ENCODE peak calls at places on chromosome 2, in four cellular contexts. P is astrocyte, W is neural progenitor cell, F is PC-3. H is an unnamed sample.

GRCh38 chr2:12440731-12441130 is 276.0 kb upstream of the TRIB2 start:
- DNase-seq in P (no peak), W (peak; percentile 39), F (no peak), H (no peak)

GRCh38 chr2:161844845-161845244 is 220.6 kb downstream of the SLC4A10 start:
- DNase-seq in P (no peak), W (no peak), F (peak; percentile 15), H (no peak)

GRCh38 chr2:172148246-172148645 is 45.5 kb upstream of the DLX2 start:
- DNase-seq in P (peak; percentile 12), W (no peak), F (no peak), H (no peak)

GRCh38 chr2:232088771-232089170 is 127.3 kb downstream of the DIS3L2 start:
- DNase-seq in P (no peak), W (no peak), F (no peak), H (no peak)

GRCh38 chr2:80153151-80153550 is 151.4 kb downstream of the LRRTM1 start:
- DNase-seq in P (no peak), W (peak; percentile 79), F (no peak), H (no peak)

GRCh38 chr2:149161481-149162225 is 123.2 kb downstream of the LYPD6B start:
- DNase-seq in P (no peak), W (no peak), F (no peak), H (no peak)

GRCh38 chr2:219199470-219200211 is 6.9 kb upstream of the ZFAND2B start:
- DNase-seq in P (no peak), W (no peak), F (peak; percentile 0), H (no peak)

GRCh38 chr2:134224005-134224404 is 29.9 kb upstream of the MGAT5 start:
- DNase-seq in P (peak; percentile 64), W (no peak), F (no peak), H (no peak)

GRCh38 chr2:207470700-207471070 is 59.1 kb upstream of the CREB1 start:
- DNase-seq in P (no peak), W (no peak), F (no peak), H (no peak)

GRCh38 chr2:118388771-118389170 is 300.5 kb downstream of the INSIG2 start:
- DNase-seq in P (peak; percentile 54), W (no peak), F (peak; percentile 92), H (no peak)

GRCh38 chr2:228657807-228658402 is 476.4 kb upstream of the SPHKAP start:
- DNase-seq in P (peak; percentile 9), W (peak; percentile 42), F (peak; percentile 76), H (no peak)

GRCh38 chr2:109494842-109495241 is 118.9 kb downstream of the SEPTIN10 start:
- DNase-seq in P (no peak), W (no peak), F (no peak), H (no peak)

GRCh38 chr2:49288113-49288710 is 133.9 kb upstream of the FSHR start:
- DNase-seq in P (no peak), W (no peak), F (no peak), H (no peak)

GRCh38 chr2:10868465-10869314 is 43.0 kb upstream of the KCNF1 start:
- DNase-seq in P (peak; percentile 47), W (no peak), F (peak; percentile 78), H (no peak)

GRCh38 chr2:35585972-35586371 is 769.6 kb upstream of the CRIM1 start:
- DNase-seq in P (no peak), W (peak; percentile 4), F (no peak), H (no peak)

GRCh38 chr2:106275971-106276370 is 81.9 kb upstream of the UXS1 start:
- DNase-seq in P (no peak), W (no peak), F (no peak), H (no peak)

GRCh38 chr2:53913721-53914120 is 54.0 kb upstream of the GPR75 start:
- DNase-seq in P (peak; percentile 36), W (no peak), F (no peak), H (no peak)

GRCh38 chr2:101616411-101616810 is 81.1 kb upstream of the MAP4K4 start:
- DNase-seq in P (peak; percentile 32), W (no peak), F (no peak), H (no peak)

GRCh38 chr2:8229546-8229986 is 452.3 kb upstream of the ID2 start:
- DNase-seq in P (peak; percentile 77), W (peak; percentile 45), F (peak; percentile 68), H (no peak)

GRCh38 chr2:105396254-105397024 is 2.4 kb downstream of the FHL2 start:
- DNase-seq in P (peak; percentile 95), W (no peak), F (peak; percentile 100), H (peak; percentile 96)

GRCh38 chr2:129748250-129748649 is 231.2 kb upstream of the RAB6C start:
- DNase-seq in P (no peak), W (no peak), F (no peak), H (no peak)

GRCh38 chr2:207319321-207319720 is 153.6 kb upstream of the KLF7 start:
- DNase-seq in P (no peak), W (no peak), F (no peak), H (no peak)

GRCh38 chr2:173500953-173501352 is 146.3 kb downstream of the CDCA7 start:
- DNase-seq in P (no peak), W (no peak), F (no peak), H (no peak)

GRCh38 chr2:101418704-101419663 is 31.7 kb upstream of the CREG2 start:
- DNase-seq in P (peak; percentile 33), W (peak; percentile 73), F (peak; percentile 89), H (no peak)

GRCh38 chr2:54613361-54613760 is 110.1 kb upstream of the EML6 start:
- DNase-seq in P (no peak), W (no peak), F (peak; percentile 46), H (no peak)

GRCh38 chr2:197889041-197889440 is 84.6 kb downstream of the PLCL1 start:
- DNase-seq in P (peak; percentile 42), W (peak; percentile 49), F (no peak), H (peak; percentile 4)

GRCh38 chr2:142716463-142717242 is 160.8 kb upstream of the KYNU start:
- DNase-seq in P (peak; percentile 78), W (peak; percentile 73), F (no peak), H (no peak)

GRCh38 chr2:9799011-9799596 is 44.2 kb upstream of the TAF1B start:
- DNase-seq in P (no peak), W (no peak), F (no peak), H (no peak)

GRCh38 chr2:9799729-9800632 is 43.3 kb upstream of the TAF1B start:
- DNase-seq in P (peak; percentile 44), W (peak; percentile 90), F (peak; percentile 93), H (no peak)

GRCh38 chr2:9800639-9800974 is 42.7 kb upstream of the TAF1B start:
- DNase-seq in P (no peak), W (no peak), F (no peak), H (no peak)

GRCh38 chr2:9802576-9802993 is 40.7 kb upstream of the TAF1B start:
- DNase-seq in P (no peak), W (no peak), F (no peak), H (no peak)

GRCh38 chr2:9800975-9801723 is 42.1 kb upstream of the TAF1B start:
- DNase-seq in P (peak; percentile 71), W (no peak), F (peak; percentile 75), H (peak; percentile 98)
- H2AFZ ChIP-seq in P (peak overlapping the region; percentile 57), W (no peak overlapping the region), F (peak overlapping the region; percentile 69), H (peak overlapping the region; percentile 67)

DNA sequence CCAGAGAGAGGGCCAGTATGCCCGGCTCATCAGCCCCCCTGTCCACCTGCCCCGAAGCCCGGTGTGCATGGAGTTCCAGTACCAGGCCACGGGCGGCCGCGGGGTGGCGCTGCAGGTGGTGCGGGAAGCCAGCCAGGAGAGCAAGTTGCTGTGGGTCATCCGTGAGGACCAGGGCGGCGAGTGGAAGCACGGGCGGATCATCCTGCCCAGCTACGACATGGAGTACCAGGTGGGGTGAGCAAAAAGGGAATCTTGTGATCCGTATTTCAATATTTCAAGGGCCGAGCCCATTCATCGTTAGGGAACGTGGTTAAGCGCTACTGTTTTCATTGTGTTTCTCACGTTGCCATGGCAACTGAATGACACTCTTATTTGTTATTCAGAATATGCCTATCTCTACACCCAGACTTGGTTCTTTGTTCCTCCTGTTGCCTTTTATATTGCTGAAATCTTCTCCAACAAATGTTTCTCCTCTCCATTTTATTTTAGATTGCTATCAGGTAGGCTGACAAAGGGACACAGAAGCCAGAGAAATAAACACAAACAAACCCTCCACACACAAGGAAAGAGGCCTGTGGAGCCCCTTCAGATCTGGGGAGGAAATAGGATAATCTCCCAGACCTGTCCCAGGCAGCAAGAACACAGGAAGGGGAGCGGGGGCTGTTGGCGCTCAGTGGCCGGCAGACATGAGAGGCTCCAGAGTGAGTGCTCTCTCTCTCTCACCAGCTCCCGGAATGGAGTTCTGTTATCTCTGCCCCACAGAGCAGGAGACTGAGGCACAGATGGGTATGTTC is 81.6 kb downstream of the NRP2 start:
- DNase-seq in P (peak; percentile 94), W (peak; percentile 86), F (no peak), H (no peak)
- H3K4me1 ChIP-seq in P (peaks cover 32% of the 10 kb centered on the region), W (no peaks in the 10 kb centered on the region), F (peaks cover 6% of the 10 kb centered on the region), H (peaks cover 31% of the 10 kb centered on the region)

DNA sequence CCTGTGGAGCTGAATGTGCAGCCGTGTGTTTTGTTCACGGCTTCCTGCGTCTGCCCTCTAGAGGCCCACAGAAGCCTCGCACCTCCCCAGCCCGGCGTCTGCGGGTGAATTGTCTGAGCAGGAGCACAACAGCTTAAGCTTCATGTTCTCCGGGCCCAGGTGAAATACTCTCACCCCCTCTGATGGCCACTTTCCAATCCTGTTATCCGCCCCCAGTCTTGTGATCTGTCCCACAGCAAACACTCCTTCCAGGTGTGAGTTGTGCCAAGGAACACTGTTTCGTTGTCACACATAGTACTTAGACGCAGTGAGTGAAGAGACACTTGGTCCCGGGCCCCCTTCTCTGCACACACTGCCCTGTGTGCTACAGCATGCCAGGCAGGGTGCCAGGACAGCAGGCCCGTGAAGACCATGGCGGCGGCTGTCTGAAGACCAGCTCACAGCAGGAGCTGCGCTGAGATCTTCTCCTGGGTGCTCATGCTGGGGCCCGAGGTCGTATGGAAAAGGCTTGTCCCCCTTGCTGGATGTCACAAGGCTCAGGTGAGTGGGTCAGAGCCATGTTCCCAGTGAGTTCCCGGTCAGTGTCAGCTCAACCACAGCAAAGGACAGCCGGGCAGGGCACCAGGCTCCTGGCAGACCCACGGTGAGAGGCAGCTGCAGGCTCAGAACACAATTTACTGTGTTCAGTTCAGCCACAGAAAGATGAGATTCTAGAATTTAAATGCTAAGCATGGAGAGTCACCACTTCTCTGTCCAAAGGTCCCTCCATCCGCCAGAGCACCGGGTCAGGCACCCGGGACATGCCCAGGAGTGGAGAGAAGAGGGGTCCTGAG is 6.8 kb upstream of the PXDN start:
- DNase-seq in P (peak; percentile 81), W (peak; percentile 82), F (peak; percentile 86), H (no peak)
- TF ChIP-seq EZH2 in P (no peak), W (no peak), F (no peak), H (no peak)

GRCh38 chr2:223324402-223324801 is 272.4 kb downstream of the KCNE4 start:
- DNase-seq in P (no peak), W (no peak), F (no peak), H (no peak)
- H2AFZ ChIP-seq in P (no peak overlapping the region), W (no peak overlapping the region), F (no peak overlapping the region), H (no peak overlapping the region)

GRCh38 chr2:33221046-33221784 is 255.2 kb upstream of the RASGRP3 start:
- DNase-seq in P (no peak), W (no peak), F (no peak), H (no peak)
- H3K4me1 ChIP-seq in P (peaks cover 29% of the 10 kb centered on the region), W (no peaks in the 10 kb centered on the region), F (peaks cover 13% of the 10 kb centered on the region), H (peaks cover 28% of the 10 kb centered on the region)

H was measured in keratinocyte.